ENCODE peak calls at places on chromosomes 1 and 21, in five cellular contexts. Y, K, D, R and Q are unnamed samples.

GRCh38 chr1:23449918-23450317 is 25.4 kb upstream of the TCEA3 start:
- ATAC-seq in Y (no peak), R (no peak), K (peak), D (no peak), Q (no peak)

GRCh38 chr1:230047114-230047865 is 19.7 kb upstream of the GALNT2 start:
- ATAC-seq in Y (no peak), D (peak), R (no peak), K (no peak), Q (no peak)

GRCh38 chr1:21149862-21150432 is 26.8 kb downstream of the EIF4G3 start:
- ATAC-seq in R (no peak), K (peak), Y (no peak), D (peak), Q (no peak)

GRCh38 chr1:201181323-201181722 is 9.3 kb upstream of the IGFN1 start:
- ATAC-seq in Y (no peak), R (no peak), K (no peak), D (no peak), Q (no peak)

GRCh38 chr1:16334655-16335340 is 17.5 kb downstream of the FBXO42 start:
- ATAC-seq in D (no peak), Y (peak), K (no peak), R (no peak), Q (no peak)

GRCh38 chr1:54355931-54356679 is 50.1 kb downstream of the SSBP3 start:
- ATAC-seq in D (no peak), K (no peak), Y (peak), R (no peak), Q (no peak)

GRCh38 chr21:25449950-25450349 is 157.3 kb downstream of the MRPL39 start:
- ATAC-seq in D (no peak), R (no peak), Y (no peak), K (no peak), Q (no peak)

GRCh38 chr1:8127201-8127641 is 101.1 kb upstream of the ERRFI1 start:
- ATAC-seq in K (peak), Y (no peak), D (no peak), R (no peak), Q (no peak)

GRCh38 chr1:231240531-231240882 is 505 bp upstream of the GNPAT start:
- ATAC-seq in K (no peak), R (no peak), Y (no peak), D (peak), Q (peak)

GRCh38 chr21:38289697-38290096 is 32.9 kb downstream of the KCNJ15 start:
- ATAC-seq in K (peak), Y (no peak), R (no peak), D (peak), Q (no peak)

GRCh38 chr1:189510827-189511226 is 966.8 kb downstream of the BRINP3 start:
- ATAC-seq in Y (no peak), R (no peak), D (no peak), K (no peak), Q (no peak)

GRCh38 chr1:35499652-35500176 is 57.5 kb downstream of the KIAA0319L start:
- ATAC-seq in K (no peak), R (no peak), D (no peak), Y (no peak), Q (peak)

GRCh38 chr1:27526569-27527222 is 36.7 kb upstream of the WASF2 start:
- ATAC-seq in Y (no peak), R (peak), K (no peak), D (no peak), Q (peak)

GRCh38 chr1:232457607-232458006 is 172.3 kb downstream of the SIPA1L2 start:
- ATAC-seq in K (no peak), R (peak), Y (no peak), D (no peak), Q (peak)